ENCODE peak calls at places on chromosome 4, in four cellular contexts. One of them, this sample, is unnamed.
A peak's percentile ranks its signal among the peaks of the same experiment; 100 is the strongest.

GRCh38 chr4:166198516-166198915 is 325.5 kb downstream of the TLL1 start:
- DNase-seq in endothelial cell: no peak
- DNase-seq in hepatocyte: no peak
- DNase-seq in dorsolateral prefrontal cortex: no peak
- DNase-seq in this sample: no peak

GRCh38 chr4:130608121-130608520 is 1512.2 kb downstream of the C4orf33 start:
- DNase-seq in endothelial cell: no peak
- DNase-seq in hepatocyte: no peak
- DNase-seq in dorsolateral prefrontal cortex: no peak
- DNase-seq in this sample: no peak

GRCh38 chr4:176236909-176237308 is 32.1 kb downstream of the ASB5 start:
- DNase-seq in endothelial cell: no peak
- DNase-seq in hepatocyte: peak; percentile 8
- DNase-seq in dorsolateral prefrontal cortex: no peak
- DNase-seq in this sample: no peak

GRCh38 chr4:161403781-161404180 is 760.0 kb downstream of the FSTL5 start:
- DNase-seq in endothelial cell: no peak
- DNase-seq in hepatocyte: no peak
- DNase-seq in dorsolateral prefrontal cortex: no peak
- DNase-seq in this sample: no peak

GRCh38 chr4:89140168-89140759 is 28.9 kb downstream of the TIGD2 start:
- DNase-seq in endothelial cell: no peak
- DNase-seq in hepatocyte: peak; percentile 23
- DNase-seq in dorsolateral prefrontal cortex: no peak
- DNase-seq in this sample: no peak

GRCh38 chr4:177313263-177313662 is 3.6 kb downstream of the NEIL3 start:
- DNase-seq in endothelial cell: no peak
- DNase-seq in hepatocyte: no peak
- DNase-seq in dorsolateral prefrontal cortex: no peak
- DNase-seq in this sample: no peak

GRCh38 chr4:106358899-106359298 is 9.7 kb downstream of the GIMD1 start:
- DNase-seq in endothelial cell: no peak
- DNase-seq in hepatocyte: no peak
- DNase-seq in dorsolateral prefrontal cortex: no peak
- DNase-seq in this sample: no peak

GRCh38 chr4:122219356-122219755 is 67.2 kb downstream of the BLTP1 start:
- DNase-seq in endothelial cell: no peak
- DNase-seq in hepatocyte: no peak
- DNase-seq in dorsolateral prefrontal cortex: no peak
- DNase-seq in this sample: no peak

GRCh38 chr4:147655639-147656038 is 28.3 kb downstream of the PRMT9 start:
- DNase-seq in endothelial cell: no peak
- DNase-seq in hepatocyte: no peak
- DNase-seq in dorsolateral prefrontal cortex: no peak
- DNase-seq in this sample: no peak

GRCh38 chr4:67332627-67333026 is 212.7 kb downstream of the CENPC start:
- DNase-seq in endothelial cell: peak; percentile 20
- DNase-seq in hepatocyte: peak; percentile 23
- DNase-seq in dorsolateral prefrontal cortex: no peak
- DNase-seq in this sample: no peak

GRCh38 chr4:141389649-141390048 is 169.0 kb downstream of the ZNF330 start:
- DNase-seq in endothelial cell: no peak
- DNase-seq in hepatocyte: no peak
- DNase-seq in dorsolateral prefrontal cortex: no peak
- DNase-seq in this sample: no peak

GRCh38 chr4:36812153-36812552 is 432.4 kb upstream of the NWD2 start:
- DNase-seq in endothelial cell: no peak
- DNase-seq in hepatocyte: no peak
- DNase-seq in dorsolateral prefrontal cortex: no peak
- DNase-seq in this sample: no peak

GRCh38 chr4:7132249-7132648 is 60.1 kb upstream of the SORCS2 start:
- DNase-seq in endothelial cell: no peak
- DNase-seq in hepatocyte: no peak
- DNase-seq in dorsolateral prefrontal cortex: no peak
- DNase-seq in this sample: no peak

GRCh38 chr4:120843840-120844527 is 78.5 kb downstream of the PRDM5 start:
- DNase-seq in endothelial cell: peak; percentile 54
- DNase-seq in hepatocyte: peak; percentile 33
- DNase-seq in dorsolateral prefrontal cortex: no peak
- DNase-seq in this sample: no peak

GRCh38 chr4:62301500-62301899 is 1101.4 kb downstream of the ADGRL3 start:
- DNase-seq in endothelial cell: no peak
- DNase-seq in hepatocyte: no peak
- DNase-seq in dorsolateral prefrontal cortex: no peak
- DNase-seq in this sample: no peak

GRCh38 chr4:56466910-56467283 is 520 bp upstream of the SRP72 start:
- DNase-seq in endothelial cell: no peak
- DNase-seq in hepatocyte: peak; percentile 17
- DNase-seq in dorsolateral prefrontal cortex: no peak
- DNase-seq in this sample: no peak

GRCh38 chr4:139977838-139978604 is 176.0 kb downstream of the MAML3 start:
- DNase-seq in endothelial cell: no peak
- DNase-seq in hepatocyte: no peak
- DNase-seq in dorsolateral prefrontal cortex: no peak
- DNase-seq in this sample: no peak

GRCh38 chr4:2007804-2008670 is 737 bp downstream of the NELFA start:
- DNase-seq in endothelial cell: peak; percentile 25
- DNase-seq in hepatocyte: peak; percentile 36
- DNase-seq in dorsolateral prefrontal cortex: no peak
- DNase-seq in this sample: no peak

GRCh38 chr4:53267026-53267425 is 98.8 kb downstream of the SCFD2 start:
- DNase-seq in endothelial cell: no peak
- DNase-seq in hepatocyte: no peak
- DNase-seq in dorsolateral prefrontal cortex: no peak
- DNase-seq in this sample: no peak

GRCh38 chr4:82898322-82899243 is 2.0 kb upstream of the THAP9 start:
- DNase-seq in endothelial cell: no peak
- DNase-seq in hepatocyte: peak; percentile 61
- DNase-seq in dorsolateral prefrontal cortex: no peak
- DNase-seq in this sample: no peak

GRCh38 chr4:140740422-140740821 is 15.8 kb downstream of the TBC1D9 start:
- DNase-seq in endothelial cell: no peak
- DNase-seq in hepatocyte: no peak
- DNase-seq in dorsolateral prefrontal cortex: no peak
- DNase-seq in this sample: no peak

GRCh38 chr4:152590179-152591031 is 54.5 kb upstream of the FBXW7 start:
- DNase-seq in endothelial cell: no peak
- DNase-seq in hepatocyte: peak; percentile 90
- DNase-seq in dorsolateral prefrontal cortex: no peak
- DNase-seq in this sample: no peak

GRCh38 chr4:47074836-47075235 is 43.5 kb downstream of the GABRB1 start:
- DNase-seq in endothelial cell: no peak
- DNase-seq in hepatocyte: no peak
- DNase-seq in dorsolateral prefrontal cortex: no peak
- DNase-seq in this sample: no peak

GRCh38 chr4:87838207-87838606 is 5.4 kb downstream of the MEPE start:
- DNase-seq in endothelial cell: no peak
- DNase-seq in hepatocyte: no peak
- DNase-seq in dorsolateral prefrontal cortex: no peak
- DNase-seq in this sample: no peak

GRCh38 chr4:120723986-120724385 is 198.5 kb downstream of the PRDM5 start:
- DNase-seq in endothelial cell: no peak
- DNase-seq in hepatocyte: no peak
- DNase-seq in dorsolateral prefrontal cortex: no peak
- DNase-seq in this sample: no peak

GRCh38 chr4:26717332-26717731 is 133.4 kb downstream of the TBC1D19 start:
- DNase-seq in endothelial cell: no peak
- DNase-seq in hepatocyte: no peak
- DNase-seq in dorsolateral prefrontal cortex: no peak
- DNase-seq in this sample: no peak
- TF ChIP-seq CTCF in endothelial cell: no peak
- TF ChIP-seq CTCF in hepatocyte: no peak
- TF ChIP-seq CTCF in dorsolateral prefrontal cortex: no peak
- TF ChIP-seq CTCF in this sample: no peak

DNA sequence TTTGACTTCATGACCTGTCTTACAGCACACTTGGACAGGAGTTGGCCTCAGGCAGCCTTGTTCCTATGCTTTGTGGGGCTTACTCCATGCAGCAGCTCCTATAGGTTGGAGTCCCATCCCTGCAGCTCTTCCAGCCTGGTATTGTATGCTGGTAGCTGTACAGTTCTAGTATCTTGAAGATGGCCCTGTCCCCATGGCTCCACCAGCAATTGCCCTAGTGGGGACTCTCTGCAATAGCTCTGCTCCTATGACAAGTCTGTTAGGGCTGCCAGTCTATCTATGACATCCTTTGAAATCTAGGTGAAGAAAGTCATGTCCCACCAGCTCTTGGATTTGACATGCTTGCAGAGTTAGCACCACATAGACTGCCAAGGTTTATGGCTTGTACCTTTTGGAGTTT is 252.6 kb downstream of the ANTXR2 start:
- DNase-seq in endothelial cell: no peak
- DNase-seq in hepatocyte: no peak
- DNase-seq in dorsolateral prefrontal cortex: no peak
- DNase-seq in this sample: no peak
- TF ChIP-seq CTCF in endothelial cell: no peak
- TF ChIP-seq CTCF in hepatocyte: no peak
- TF ChIP-seq CTCF in dorsolateral prefrontal cortex: no peak
- TF ChIP-seq CTCF in this sample: no peak

GRCh38 chr4:84235131-84235530 is 264.0 kb downstream of the NKX6-1 start:
- DNase-seq in endothelial cell: no peak
- DNase-seq in hepatocyte: no peak
- DNase-seq in dorsolateral prefrontal cortex: no peak
- DNase-seq in this sample: no peak

GRCh38 chr4:84239278-84239845 is 259.7 kb downstream of the NKX6-1 start:
- DNase-seq in endothelial cell: no peak
- DNase-seq in hepatocyte: no peak
- DNase-seq in dorsolateral prefrontal cortex: no peak
- DNase-seq in this sample: no peak

GRCh38 chr4:84237008-84237407 is 262.1 kb downstream of the NKX6-1 start:
- DNase-seq in endothelial cell: no peak
- DNase-seq in hepatocyte: no peak
- DNase-seq in dorsolateral prefrontal cortex: no peak
- DNase-seq in this sample: no peak

GRCh38 chr4:84235545-84235944 is 263.5 kb downstream of the NKX6-1 start:
- DNase-seq in endothelial cell: no peak
- DNase-seq in hepatocyte: no peak
- DNase-seq in dorsolateral prefrontal cortex: no peak
- DNase-seq in this sample: no peak

DNA sequence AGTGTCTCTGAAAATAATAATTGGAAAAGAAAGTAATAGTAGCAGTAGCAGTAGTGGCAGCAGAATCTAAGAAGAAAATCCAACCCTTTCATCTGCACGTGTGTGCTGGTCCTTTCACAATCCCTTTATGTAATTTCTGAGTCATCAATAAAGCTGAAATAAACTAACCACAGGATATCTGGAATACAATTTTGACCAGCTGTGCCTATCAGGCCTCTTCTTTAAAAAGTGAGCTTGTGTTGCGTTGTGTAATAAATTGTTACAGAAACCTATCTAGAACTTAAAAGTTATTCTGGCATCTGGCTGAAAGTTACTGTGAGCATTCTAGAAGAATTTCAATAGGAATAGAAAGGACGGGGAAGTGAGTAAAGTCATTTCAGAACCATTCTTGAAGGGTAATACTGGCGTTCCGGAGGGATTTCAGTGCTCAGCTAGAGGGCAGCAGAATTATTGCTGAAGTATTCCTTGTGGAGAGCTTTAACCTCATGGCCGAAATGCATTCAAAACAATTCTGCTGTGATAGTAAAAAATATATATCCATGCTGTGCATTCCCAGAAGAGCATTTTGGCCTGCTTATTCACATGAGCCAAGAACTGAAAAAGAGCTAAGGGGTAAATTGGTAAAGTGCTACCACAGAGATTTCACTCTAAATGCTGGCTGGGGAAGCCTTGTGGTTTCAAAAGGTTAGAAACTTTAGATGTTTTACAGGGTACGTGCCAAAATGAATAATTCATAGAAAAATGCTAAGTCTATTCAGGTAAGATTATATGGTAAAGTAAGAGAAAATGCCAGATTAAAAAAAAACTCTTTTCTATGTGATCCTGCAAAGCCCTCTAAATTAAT is 260.6 kb downstream of the NKX6-1 start:
- DNase-seq in endothelial cell: no peak
- DNase-seq in hepatocyte: no peak
- DNase-seq in dorsolateral prefrontal cortex: no peak
- DNase-seq in this sample: no peak
- TF ChIP-seq CTCF in endothelial cell: no peak
- TF ChIP-seq CTCF in hepatocyte: peak; percentile 18
- TF ChIP-seq CTCF in dorsolateral prefrontal cortex: no peak
- TF ChIP-seq CTCF in this sample: no peak

GRCh38 chr4:153591441-153591840 is 92.6 kb upstream of the TLR2 start:
- DNase-seq in endothelial cell: no peak
- DNase-seq in hepatocyte: no peak
- DNase-seq in dorsolateral prefrontal cortex: no peak
- DNase-seq in this sample: no peak

GRCh38 chr4:153592090-153592489 is 92.0 kb upstream of the TLR2 start:
- DNase-seq in endothelial cell: no peak
- DNase-seq in hepatocyte: no peak
- DNase-seq in dorsolateral prefrontal cortex: no peak
- DNase-seq in this sample: no peak

GRCh38 chr4:153595894-153596601 is 88.0 kb upstream of the TLR2 start:
- DNase-seq in endothelial cell: no peak
- DNase-seq in hepatocyte: peak; percentile 26
- DNase-seq in dorsolateral prefrontal cortex: no peak
- DNase-seq in this sample: no peak

GRCh38 chr4:153594208-153594607 is 89.9 kb upstream of the TLR2 start:
- DNase-seq in endothelial cell: no peak
- DNase-seq in hepatocyte: peak; percentile 25
- DNase-seq in dorsolateral prefrontal cortex: no peak
- DNase-seq in this sample: no peak

DNA sequence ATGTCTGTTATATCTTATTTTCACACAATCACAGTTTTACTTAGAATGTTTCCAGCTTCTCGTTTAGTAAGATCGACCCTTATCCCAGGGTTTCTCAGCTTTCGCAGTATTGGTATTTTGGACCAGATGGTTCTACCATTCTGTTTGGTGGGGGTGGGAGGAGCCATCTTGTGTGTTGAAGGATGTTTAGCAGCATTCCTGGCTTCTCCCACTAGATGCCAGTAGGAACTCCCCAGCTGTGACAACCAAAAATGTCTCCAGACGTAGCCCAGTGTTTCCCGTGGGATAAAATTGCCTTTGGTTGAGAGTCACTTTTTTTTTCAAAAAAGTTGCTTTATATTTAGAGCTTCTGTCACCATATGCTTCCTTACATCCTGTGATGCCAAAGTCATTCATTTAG is 90.9 kb upstream of the TLR2 start:
- DNase-seq in endothelial cell: no peak
- DNase-seq in hepatocyte: no peak
- DNase-seq in dorsolateral prefrontal cortex: no peak
- DNase-seq in this sample: no peak
- TF ChIP-seq CTCF in endothelial cell: no peak
- TF ChIP-seq CTCF in hepatocyte: no peak
- TF ChIP-seq CTCF in dorsolateral prefrontal cortex: no peak
- TF ChIP-seq CTCF in this sample: no peak